ENCODE peak calls at places on chromosomes 13 and 19, in seven cellular contexts. C is HCT116; L is CD8-positive, alpha-beta T cell; Z is MM.1S; F is psoas muscle; Y is heart left ventricle; J is ovary. T is an unnamed sample. For H3K4me1, the result is how much of the 10 kb centered on the place peaks cover.

GRCh38 chr13:24127116-24127631 is 33.3 kb upstream of the SPATA13 start:
- DNase-seq in L (no peak), Y (no peak), Z (no peak), C (no peak), F (no peak), J (no peak), T (no peak)

GRCh38 chr19:18002347-18002850 is 5.6 kb upstream of the ARRDC2 start:
- DNase-seq in J (no peak), C (no peak), Y (peak), L (no peak), F (peak), Z (no peak), T (no peak)

GRCh38 chr13:109371066-109371465 is 415.3 kb downstream of the IRS2 start:
- DNase-seq in J (no peak), C (no peak), Z (no peak), F (no peak), L (no peak), Y (no peak), T (no peak)

GRCh38 chr13:104641309-104641708 is 1575.1 kb upstream of the SLC10A2 start:
- DNase-seq in J (no peak), C (no peak), L (no peak), Y (no peak), F (no peak), Z (no peak), T (no peak)

GRCh38 chr19:45752639-45753038 is 16.4 kb downstream of the SIX5 start:
- DNase-seq in L (no peak), C (no peak), F (no peak), Y (no peak), Z (no peak), J (no peak), T (peak)

GRCh38 chr19:4597278-4597974 is 37.9 kb upstream of the SEMA6B start:
- DNase-seq in L (no peak), Y (no peak), F (no peak), Z (no peak), J (no peak), C (no peak), T (no peak)

GRCh38 chr13:80877944-80878241 is 537.0 kb upstream of the SPRY2 start:
- DNase-seq in F (no peak), J (no peak), C (no peak), L (no peak), Y (no peak), Z (no peak), T (no peak)

GRCh38 chr13:33426131-33426530 is 140.6 kb upstream of the STARD13 start:
- DNase-seq in L (no peak), Y (no peak), F (no peak), J (no peak), C (no peak), Z (no peak), T (no peak)

GRCh38 chr13:99528547-99528946 is 27.3 kb downstream of the TM9SF2 start:
- DNase-seq in L (no peak), C (no peak), F (no peak), Y (no peak), J (no peak), Z (no peak), T (no peak)

GRCh38 chr19:53864308-53864836 is 3.3 kb upstream of the MYADM start:
- DNase-seq in C (no peak), Y (no peak), J (no peak), Z (no peak), F (no peak), L (no peak), T (no peak)

GRCh38 chr13:80444240-80445015 is 103.5 kb upstream of the SPRY2 start:
- DNase-seq in F (no peak), C (no peak), J (no peak), Y (no peak), Z (no peak), L (no peak), T (no peak)

GRCh38 chr13:61954092-61954491 is 538.4 kb upstream of the PCDH20 start:
- DNase-seq in Y (no peak), C (peak), Z (no peak), J (no peak), F (no peak), L (no peak), T (no peak)

GRCh38 chr13:51726446-51727185 is 77.3 kb downstream of the DHRS12 start:
- DNase-seq in F (no peak), L (no peak), Z (no peak), Y (no peak), C (no peak), J (no peak), T (no peak)

DNA sequence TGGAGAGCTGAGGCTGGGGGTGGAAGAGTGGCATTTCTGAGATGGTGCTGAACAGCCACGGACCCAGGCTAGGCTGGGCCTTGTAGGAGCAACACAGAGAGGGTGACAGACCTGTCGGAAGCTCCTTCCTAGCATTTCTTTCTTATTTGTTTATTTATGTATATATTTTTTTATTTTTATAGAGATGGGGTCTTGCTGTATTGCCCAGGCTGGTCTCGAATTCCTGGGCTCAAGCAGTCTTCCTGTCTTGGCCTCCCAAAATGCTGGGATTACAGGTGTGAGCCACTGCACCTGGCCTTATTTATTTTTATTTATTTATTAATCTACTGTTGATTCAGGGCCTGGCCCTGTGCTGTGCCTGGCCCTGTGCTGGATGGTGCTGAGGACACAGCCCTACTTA is 6.5 kb downstream of the CIC start:
- DNase-seq in C (no peak), F (no peak), J (no peak), Z (peak), L (no peak), Y (no peak), T (no peak)
- H3K4me1 ChIP-seq in C (under half), F (half or more), J (under half), Z (under half), L (under half), Y (half or more), T (half or more)

GRCh38 chr13:26706381-26706780 is 54.2 kb downstream of the GPR12 start:
- DNase-seq in C (no peak), F (no peak), Y (no peak), J (no peak), L (no peak), Z (no peak), T (no peak)
- TF ChIP-seq CTCF in C (peak), F (no peak), Y (no peak), J (no peak), L (no peak), Z (no peak), T (no peak)

DNA sequence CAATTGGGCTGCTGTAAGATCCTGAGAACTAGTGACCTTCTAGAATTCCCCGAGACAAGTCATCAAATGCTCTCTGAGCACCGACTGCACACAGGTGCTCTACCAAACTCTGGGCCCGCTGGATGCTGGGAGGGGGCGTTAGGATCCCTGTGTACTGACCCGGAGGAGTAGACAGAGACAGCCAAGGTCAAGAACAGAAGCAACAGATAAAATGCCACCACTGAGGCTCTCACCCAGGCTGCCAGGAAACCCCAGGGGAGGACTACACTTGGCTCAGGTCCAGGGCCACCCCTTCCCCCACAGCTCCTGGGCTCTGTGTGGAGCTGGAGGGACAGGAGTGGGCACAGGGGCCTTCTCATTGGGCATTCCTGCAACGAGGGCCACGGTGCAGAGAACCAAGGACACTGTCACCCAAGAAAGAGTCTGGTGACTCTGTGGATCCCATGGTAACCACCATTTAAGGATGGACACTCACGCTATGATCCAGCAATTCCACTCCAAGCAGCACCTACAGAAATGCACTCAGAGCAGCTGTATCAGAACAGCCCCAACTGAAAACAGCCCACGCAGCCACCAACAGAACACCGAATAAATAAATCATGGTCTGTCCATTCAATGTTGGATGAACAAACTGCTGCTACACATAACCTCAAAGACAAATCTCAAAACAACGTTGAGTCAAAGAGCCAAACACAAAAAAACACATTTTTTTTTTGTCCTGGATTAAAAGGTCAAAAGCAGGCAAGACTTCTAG is 16.8 kb upstream of the SLC35E1 start:
- DNase-seq in Z (no peak), J (no peak), F (peak), L (no peak), C (no peak), Y (no peak), T (no peak)
- H3K4me1 ChIP-seq in Z (half or more), J (under half), F (half or more), L (half or more), C (under half), Y (half or more), T (half or more)

DNA sequence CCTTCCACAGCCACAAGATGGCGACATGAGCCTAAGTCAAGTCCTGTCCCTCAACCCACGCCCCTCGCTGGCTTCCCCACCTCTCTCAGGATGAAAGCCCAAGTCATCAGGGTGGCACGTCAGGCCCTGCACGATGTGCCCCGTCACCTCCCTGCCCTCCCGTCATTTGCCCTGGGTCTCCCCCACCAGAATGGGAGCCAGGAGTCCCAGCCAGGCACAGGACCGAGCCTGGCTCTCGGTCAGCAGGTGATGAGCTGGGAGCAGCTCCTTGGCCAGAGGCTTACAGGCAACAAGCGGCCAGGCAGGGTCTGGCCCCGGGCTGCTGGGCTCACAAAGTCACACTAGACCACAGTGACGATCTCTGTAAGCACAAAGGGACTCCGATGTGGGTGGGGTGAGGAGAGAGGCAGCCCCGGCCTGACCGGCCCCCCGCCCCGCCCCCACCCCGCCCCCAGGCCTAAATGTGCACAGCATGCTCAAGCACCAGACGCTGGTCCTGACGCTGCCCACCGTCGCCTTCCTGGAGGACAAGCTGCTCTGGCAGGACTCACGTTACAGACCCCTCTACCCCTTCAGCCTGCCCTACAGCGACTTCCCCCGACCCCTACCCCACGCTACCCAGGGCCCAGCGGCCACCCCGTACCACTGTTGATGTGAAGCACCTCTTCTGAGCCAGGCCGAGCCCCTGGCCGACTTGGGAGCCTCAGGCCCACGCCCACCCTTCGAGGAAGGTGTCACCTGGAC is 7.3 kb downstream of the MRPL4 start:
- DNase-seq in L (peak), C (peak), Z (peak), F (peak), Y (peak), J (peak), T (peak)
- TF ChIP-seq CTCF in L (peak), C (peak), Z (peak), F (peak), Y (peak), J (peak), T (peak)

GRCh38 chr13:40355126-40355719 is 311.2 kb downstream of the FOXO1 start:
- DNase-seq in F (no peak), C (no peak), Z (no peak), Y (no peak), J (no peak), L (no peak), T (no peak)
- H3K4me1 ChIP-seq in F (under half), C (under half), Z (under half), Y (under half), J (under half), L (under half), T (under half)

GRCh38 chr19:1650627-1651009 is 1.8 kb downstream of the TCF3 start:
- DNase-seq in Z (peak), F (no peak), J (no peak), Y (no peak), L (peak), C (no peak), T (no peak)
- TF ChIP-seq CTCF in Z (peak), F (no peak), J (no peak), Y (no peak), L (no peak), C (peak), T (no peak)

GRCh38 chr19:48737360-48737998 is 2.9 kb downstream of the RASIP1 start:
- DNase-seq in C (no peak), F (no peak), Z (no peak), Y (no peak), L (no peak), J (peak), T (no peak)
- H3K4me1 ChIP-seq in C (under half), F (under half), Z (under half), Y (under half), L (under half), J (under half), T (under half)

GRCh38 chr13:95624020-95624419 is 20.5 kb downstream of the DZIP1 start:
- DNase-seq in F (no peak), L (no peak), J (no peak), Z (peak), Y (no peak), C (peak), T (no peak)
- TF ChIP-seq CTCF in F (peak), L (peak), J (peak), Z (peak), Y (peak), C (peak), T (peak)

GRCh38 chr13:48400090-48400694 is 12.7 kb downstream of the LPAR6 start:
- DNase-seq in F (no peak), Y (no peak), Z (no peak), J (no peak), L (no peak), C (no peak), T (no peak)

GRCh38 chr13:48402325-48402962 is 10.5 kb downstream of the LPAR6 start:
- DNase-seq in Z (no peak), F (no peak), C (no peak), Y (no peak), L (no peak), J (no peak), T (no peak)

GRCh38 chr13:48401480-48401879 is 11.4 kb downstream of the LPAR6 start:
- DNase-seq in L (no peak), F (no peak), Y (no peak), J (no peak), Z (peak), C (no peak), T (no peak)

GRCh38 chr13:48398450-48399095 is 14.3 kb downstream of the LPAR6 start:
- DNase-seq in L (no peak), Y (no peak), Z (no peak), C (no peak), F (no peak), J (no peak), T (no peak)

GRCh38 chr13:48400820-48401219 is 12.1 kb downstream of the LPAR6 start:
- DNase-seq in J (no peak), Y (no peak), L (no peak), C (no peak), Z (peak), F (no peak), T (peak)
- H3K4me1 ChIP-seq in J (under half), Y (under half), L (under half), C (under half), Z (under half), F (under half), T (under half)

T was measured in keratinocyte.